ENCODE peak calls at places on chromosomes 5 and 9, in eight cellular contexts. L, J, E, O, Y, S, X and V are unnamed samples.

GRCh38 chr9:16625106-16625505 is 245.4 kb downstream of the BNC2 start:
- DNase-seq in L (no peak), J (no peak), E (no peak), O (no peak), Y (no peak), S (no peak), X (no peak), V (no peak)

GRCh38 chr5:127333463-127333862 is 42.9 kb downstream of the MEGF10 start:
- DNase-seq in L (no peak), J (no peak), E (no peak), O (no peak), Y (no peak), S (no peak), X (no peak), V (no peak)

GRCh38 chr9:71587576-71588362 is 180.5 kb downstream of the CEMIP2 start:
- DNase-seq in L (no peak), J (no peak), E (no peak), O (peak; percentile 53), Y (no peak), S (no peak), X (no peak), V (no peak)

GRCh38 chr5:78530342-78531096 is 118.1 kb downstream of the LHFPL2 start:
- DNase-seq in L (no peak), J (no peak), E (no peak), O (peak; percentile 99), Y (no peak), S (peak; percentile 87), X (no peak), V (no peak)

GRCh38 chr5:32074401-32074800 is 99.7 kb downstream of the GOLPH3 start:
- DNase-seq in L (peak; percentile 66), J (no peak), E (no peak), O (no peak), Y (no peak), S (no peak), X (no peak), V (no peak)

GRCh38 chr5:89268460-89268859 is 385.5 kb upstream of the MEF2C start:
- DNase-seq in L (no peak), J (no peak), E (peak; percentile 30), O (no peak), Y (no peak), S (no peak), X (no peak), V (no peak)

GRCh38 chr9:130897105-130897751 is 616 bp upstream of the QRFP start:
- DNase-seq in L (no peak), J (no peak), E (no peak), O (no peak), Y (no peak), S (no peak), X (no peak), V (no peak)

GRCh38 chr5:132822650-132823480 is 7.6 kb downstream of the SHROOM1 start:
- DNase-seq in L (peak; percentile 47), J (no peak), E (no peak), O (no peak), Y (no peak), S (peak; percentile 57), X (no peak), V (peak; percentile 15)

GRCh38 chr5:20157089-20157488 is 169.1 kb upstream of the CDH18 start:
- DNase-seq in L (no peak), J (no peak), E (no peak), O (no peak), Y (no peak), S (no peak), X (no peak), V (no peak)

GRCh38 chr9:134709512-134710270 is 68.1 kb downstream of the COL5A1 start:
- DNase-seq in L (peak; percentile 64), J (no peak), E (no peak), O (peak; percentile 33), Y (peak; percentile 63), S (peak; percentile 82), X (no peak), V (peak; percentile 80)

GRCh38 chr5:59157001-59157527 is 574.2 kb downstream of the RAB3C start:
- DNase-seq in L (no peak), J (no peak), E (no peak), O (no peak), Y (no peak), S (no peak), X (no peak), V (no peak)

GRCh38 chr5:95857185-95857945 is 34.8 kb upstream of the GLRX start:
- DNase-seq in L (peak; percentile 84), J (peak; percentile 97), E (no peak), O (peak; percentile 91), Y (peak; percentile 83), S (peak; percentile 62), X (peak; percentile 81), V (peak; percentile 86)

GRCh38 chr5:30100148-30100547 is 1093.3 kb upstream of the CDH6 start:
- DNase-seq in L (no peak), J (no peak), E (no peak), O (no peak), Y (no peak), S (no peak), X (no peak), V (no peak)

GRCh38 chr9:105006514-105006913 is 78.6 kb upstream of the ABCA1 start:
- DNase-seq in L (no peak), J (no peak), E (no peak), O (no peak), Y (no peak), S (no peak), X (no peak), V (no peak)

GRCh38 chr5:79513519-79514390 is at the start of gene HOMER1:
- DNase-seq in L (peak; percentile 81), J (no peak), E (peak; percentile 60), O (peak; percentile 73), Y (peak; percentile 83), S (peak; percentile 76), X (peak; percentile 85), V (peak; percentile 86)

GRCh38 chr9:134533850-134534585 is 107.6 kb upstream of the COL5A1 start:
- DNase-seq in L (no peak), J (no peak), E (no peak), O (peak; percentile 25), Y (no peak), S (no peak), X (no peak), V (no peak)

GRCh38 chr9:23088932-23089364 is 642.3 kb downstream of the DMRTA1 start:
- DNase-seq in L (no peak), J (no peak), E (no peak), O (no peak), Y (no peak), S (no peak), X (no peak), V (no peak)

GRCh38 chr9:98016137-98016680 is 33.1 kb downstream of the ANP32B start:
- DNase-seq in L (no peak), J (no peak), E (no peak), O (no peak), Y (no peak), S (no peak), X (no peak), V (no peak)
- TF ChIP-seq POLR2A in L (no peak), J (no peak), E (no peak), O (no peak), Y (no peak), S (no peak), X (no peak), V (no peak)

GRCh38 chr5:75089137-75089536 is 36.8 kb upstream of the GCNT4 start:
- DNase-seq in L (no peak), J (no peak), E (no peak), O (no peak), Y (no peak), S (no peak), X (no peak), V (no peak)
- H3K27ac ChIP-seq in L (no peak overlapping the region), J (no peak overlapping the region), E (no peak overlapping the region), O (no peak overlapping the region), Y (no peak overlapping the region), S (no peak overlapping the region), X (no peak overlapping the region), V (no peak overlapping the region)

GRCh38 chr5:57445006-57445714 is 37.5 kb downstream of the ACTBL2 start:
- DNase-seq in L (no peak), J (no peak), E (no peak), O (no peak), Y (no peak), S (no peak), X (no peak), V (no peak)

GRCh38 chr5:57439601-57440000 is 43.0 kb downstream of the ACTBL2 start:
- DNase-seq in L (no peak), J (no peak), E (no peak), O (no peak), Y (no peak), S (no peak), X (no peak), V (no peak)

GRCh38 chr5:57438162-57438561 is 44.4 kb downstream of the ACTBL2 start:
- DNase-seq in L (no peak), J (no peak), E (no peak), O (peak; percentile 87), Y (no peak), S (no peak), X (no peak), V (no peak)

GRCh38 chr5:57442080-57442839 is 40.4 kb downstream of the ACTBL2 start:
- DNase-seq in L (no peak), J (no peak), E (no peak), O (peak; percentile 95), Y (no peak), S (no peak), X (no peak), V (no peak)

GRCh38 chr5:57441557-57441956 is 41.1 kb downstream of the ACTBL2 start:
- DNase-seq in L (no peak), J (no peak), E (no peak), O (peak; percentile 99), Y (peak; percentile 28), S (no peak), X (no peak), V (no peak)
- H3K4me3 ChIP-seq in L (no peak overlapping the region), J (no peak overlapping the region), E (no peak overlapping the region), O (no peak overlapping the region), Y (no peak overlapping the region), S (no peak overlapping the region), X (no peak overlapping the region), V (no peak overlapping the region)

GRCh38 chr9:136118061-136118366 is 661 bp downstream of the TMEM250 start:
- DNase-seq in L (peak; percentile 51), J (no peak), E (no peak), O (no peak), Y (no peak), S (no peak), X (no peak), V (no peak)

GRCh38 chr9:136118367-136119258 is at the start of gene TMEM250:
- DNase-seq in L (peak; percentile 98), J (peak; percentile 95), E (peak; percentile 90), O (peak; percentile 95), Y (peak; percentile 95), S (peak; percentile 96), X (peak; percentile 96), V (peak; percentile 94)

GRCh38 chr9:136116360-136117098 is 2.1 kb downstream of the TMEM250 start:
- DNase-seq in L (no peak), J (no peak), E (no peak), O (no peak), Y (no peak), S (no peak), X (no peak), V (no peak)

GRCh38 chr9:136115641-136116359 is 2.9 kb downstream of the TMEM250 start:
- DNase-seq in L (no peak), J (no peak), E (no peak), O (no peak), Y (no peak), S (no peak), X (no peak), V (no peak)

GRCh38 chr9:136117291-136118060 is 1.2 kb downstream of the TMEM250 start:
- DNase-seq in L (peak; percentile 86), J (no peak), E (no peak), O (no peak), Y (peak; percentile 37), S (no peak), X (no peak), V (no peak)
- TF ChIP-seq POLR2A in L (no peak), J (no peak), E (no peak), O (no peak), Y (no peak), S (no peak), X (no peak), V (no peak)